ENCODE peak calls at places on chromosomes 3 and 15, in ten cellular contexts. One of them, this sample, is unnamed.

GRCh38 chr15:58065445-58066041 is at the start of gene ALDH1A2:
- DNase-seq in coronary artery: peak; percentile 73
- DNase-seq in WTC11: peak; percentile 50
- DNase-seq in Caco-2: no peak
- DNase-seq in fibroblast of lung: no peak
- DNase-seq in BJ: no peak
- DNase-seq in left ventricle myocardium inferior: peak; percentile 52
- DNase-seq in dorsolateral prefrontal cortex: no peak
- DNase-seq in MCF 10A: no peak
- DNase-seq in IMR-90: no peak
- DNase-seq in this sample: no peak

GRCh38 chr3:24088782-24089181 is 143.7 kb downstream of the NR1D2 start:
- DNase-seq in Caco-2: no peak
- DNase-seq in BJ: no peak
- DNase-seq in fibroblast of lung: peak; percentile 60
- DNase-seq in IMR-90: peak; percentile 41
- DNase-seq in dorsolateral prefrontal cortex: no peak
- DNase-seq in MCF 10A: peak; percentile 53
- DNase-seq in WTC11: no peak
- DNase-seq in coronary artery: no peak
- DNase-seq in left ventricle myocardium inferior: no peak
- DNase-seq in this sample: no peak

GRCh38 chr3:53259427-53260259 is 3.8 kb upstream of the TKT start:
- DNase-seq in left ventricle myocardium inferior: peak; percentile 25
- DNase-seq in IMR-90: no peak
- DNase-seq in BJ: no peak
- DNase-seq in dorsolateral prefrontal cortex: peak; percentile 32
- DNase-seq in fibroblast of lung: peak; percentile 42
- DNase-seq in Caco-2: no peak
- DNase-seq in MCF 10A: no peak
- DNase-seq in coronary artery: no peak
- DNase-seq in WTC11: no peak
- DNase-seq in this sample: no peak

GRCh38 chr3:57825116-57825515 is 69.0 kb downstream of the SLMAP start:
- DNase-seq in dorsolateral prefrontal cortex: no peak
- DNase-seq in coronary artery: no peak
- DNase-seq in MCF 10A: no peak
- DNase-seq in IMR-90: no peak
- DNase-seq in fibroblast of lung: no peak
- DNase-seq in left ventricle myocardium inferior: no peak
- DNase-seq in BJ: no peak
- DNase-seq in Caco-2: no peak
- DNase-seq in WTC11: no peak
- DNase-seq in this sample: no peak

GRCh38 chr3:86869536-86869935 is 121.4 kb downstream of the VGLL3 start:
- DNase-seq in dorsolateral prefrontal cortex: no peak
- DNase-seq in Caco-2: no peak
- DNase-seq in IMR-90: no peak
- DNase-seq in MCF 10A: no peak
- DNase-seq in coronary artery: no peak
- DNase-seq in WTC11: no peak
- DNase-seq in left ventricle myocardium inferior: no peak
- DNase-seq in BJ: no peak
- DNase-seq in fibroblast of lung: no peak
- DNase-seq in this sample: no peak

GRCh38 chr3:10273697-10274305 is 18.9 kb downstream of the GHRL start:
- DNase-seq in dorsolateral prefrontal cortex: no peak
- DNase-seq in BJ: no peak
- DNase-seq in IMR-90: peak; percentile 48
- DNase-seq in Caco-2: no peak
- DNase-seq in WTC11: no peak
- DNase-seq in MCF 10A: no peak
- DNase-seq in fibroblast of lung: peak; percentile 36
- DNase-seq in left ventricle myocardium inferior: no peak
- DNase-seq in coronary artery: no peak
- DNase-seq in this sample: no peak

GRCh38 chr3:172824229-172824628 is 73.7 kb downstream of the ECT2 start:
- DNase-seq in coronary artery: no peak
- DNase-seq in fibroblast of lung: no peak
- DNase-seq in WTC11: no peak
- DNase-seq in MCF 10A: no peak
- DNase-seq in BJ: no peak
- DNase-seq in dorsolateral prefrontal cortex: no peak
- DNase-seq in left ventricle myocardium inferior: no peak
- DNase-seq in IMR-90: no peak
- DNase-seq in Caco-2: no peak
- DNase-seq in this sample: no peak

GRCh38 chr3:13783556-13783955 is 96.3 kb downstream of the WNT7A start:
- DNase-seq in coronary artery: no peak
- DNase-seq in WTC11: no peak
- DNase-seq in dorsolateral prefrontal cortex: no peak
- DNase-seq in left ventricle myocardium inferior: no peak
- DNase-seq in fibroblast of lung: no peak
- DNase-seq in BJ: no peak
- DNase-seq in Caco-2: no peak
- DNase-seq in MCF 10A: no peak
- DNase-seq in IMR-90: no peak
- DNase-seq in this sample: no peak

DNA sequence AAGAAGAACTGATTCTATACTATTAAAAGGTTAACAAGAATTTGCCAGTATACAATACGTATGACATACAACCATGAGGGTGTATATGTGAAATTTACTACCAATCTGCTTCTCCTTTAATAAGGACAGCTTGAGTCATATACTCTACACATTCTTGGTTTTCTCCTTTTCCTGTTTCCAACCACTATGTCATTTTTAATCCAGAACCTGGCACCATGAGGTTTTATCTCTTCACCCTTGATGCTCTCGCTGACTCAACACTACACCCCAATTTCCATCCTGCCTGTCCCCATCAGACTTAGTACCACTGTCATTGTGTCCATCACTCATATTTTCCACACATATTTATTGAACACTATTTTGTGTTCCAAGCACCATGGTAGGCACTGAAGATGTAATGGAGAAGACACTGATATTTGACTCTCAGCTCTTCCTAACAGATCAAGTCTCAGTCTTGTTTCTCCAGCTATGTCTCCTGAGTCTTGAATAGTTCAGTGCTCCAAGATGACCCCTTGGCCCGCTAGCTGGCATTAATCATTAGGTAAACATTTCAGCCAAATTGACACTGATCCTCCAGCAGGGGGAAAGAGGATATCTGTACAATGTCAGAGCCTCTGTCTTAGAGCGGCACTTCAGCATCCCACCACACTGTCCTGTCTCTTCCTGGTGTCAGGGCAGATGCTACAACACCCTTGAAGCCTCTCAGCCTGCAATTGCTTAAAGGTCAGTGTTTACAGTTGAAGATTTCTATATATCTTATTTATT is 11.2 kb upstream of the COL8A1 start:
- DNase-seq in fibroblast of lung: no peak
- DNase-seq in dorsolateral prefrontal cortex: no peak
- DNase-seq in left ventricle myocardium inferior: no peak
- DNase-seq in Caco-2: no peak
- DNase-seq in BJ: no peak
- DNase-seq in IMR-90: peak; percentile 33
- DNase-seq in MCF 10A: peak; percentile 39
- DNase-seq in coronary artery: no peak
- DNase-seq in WTC11: no peak
- DNase-seq in this sample: no peak
- TF ChIP-seq CTCF in fibroblast of lung: peak; percentile 13
- TF ChIP-seq CTCF in dorsolateral prefrontal cortex: no peak
- TF ChIP-seq CTCF in left ventricle myocardium inferior: no peak
- TF ChIP-seq CTCF in Caco-2: no peak
- TF ChIP-seq CTCF in BJ: peak; percentile 8
- TF ChIP-seq CTCF in IMR-90: peak; percentile 8
- TF ChIP-seq CTCF in MCF 10A: no peak
- TF ChIP-seq CTCF in coronary artery: no peak
- TF ChIP-seq CTCF in WTC11: no peak
- TF ChIP-seq CTCF in this sample: no peak

GRCh38 chr3:83928903-83929302 is 1029.9 kb upstream of the CADM2 start:
- DNase-seq in IMR-90: no peak
- DNase-seq in Caco-2: no peak
- DNase-seq in dorsolateral prefrontal cortex: no peak
- DNase-seq in coronary artery: no peak
- DNase-seq in left ventricle myocardium inferior: no peak
- DNase-seq in WTC11: no peak
- DNase-seq in MCF 10A: no peak
- DNase-seq in BJ: no peak
- DNase-seq in fibroblast of lung: peak; percentile 1
- DNase-seq in this sample: no peak

GRCh38 chr3:83938491-83938890 is 1020.3 kb upstream of the CADM2 start:
- DNase-seq in fibroblast of lung: no peak
- DNase-seq in coronary artery: no peak
- DNase-seq in BJ: no peak
- DNase-seq in MCF 10A: no peak
- DNase-seq in WTC11: no peak
- DNase-seq in Caco-2: no peak
- DNase-seq in left ventricle myocardium inferior: no peak
- DNase-seq in IMR-90: no peak
- DNase-seq in dorsolateral prefrontal cortex: no peak
- DNase-seq in this sample: no peak

GRCh38 chr3:83934208-83935150 is 1024.3 kb upstream of the CADM2 start:
- DNase-seq in coronary artery: no peak
- DNase-seq in dorsolateral prefrontal cortex: no peak
- DNase-seq in IMR-90: no peak
- DNase-seq in WTC11: no peak
- DNase-seq in Caco-2: no peak
- DNase-seq in left ventricle myocardium inferior: no peak
- DNase-seq in fibroblast of lung: peak; percentile 1
- DNase-seq in BJ: no peak
- DNase-seq in MCF 10A: peak; percentile 96
- DNase-seq in this sample: no peak
- TF ChIP-seq CTCF in coronary artery: no peak
- TF ChIP-seq CTCF in dorsolateral prefrontal cortex: no peak
- TF ChIP-seq CTCF in IMR-90: no peak
- TF ChIP-seq CTCF in WTC11: no peak
- TF ChIP-seq CTCF in Caco-2: no peak
- TF ChIP-seq CTCF in left ventricle myocardium inferior: no peak
- TF ChIP-seq CTCF in fibroblast of lung: no peak
- TF ChIP-seq CTCF in BJ: no peak
- TF ChIP-seq CTCF in MCF 10A: peak; percentile 15
- TF ChIP-seq CTCF in this sample: no peak

GRCh38 chr15:55742927-55743614 is at the start of gene PRTG:
- DNase-seq in WTC11: peak; percentile 77
- DNase-seq in IMR-90: peak; percentile 69
- DNase-seq in coronary artery: peak; percentile 73
- DNase-seq in fibroblast of lung: peak; percentile 87
- DNase-seq in BJ: no peak
- DNase-seq in left ventricle myocardium inferior: peak; percentile 81
- DNase-seq in MCF 10A: peak; percentile 65
- DNase-seq in dorsolateral prefrontal cortex: no peak
- DNase-seq in Caco-2: peak; percentile 91
- DNase-seq in this sample: peak; percentile 72

GRCh38 chr15:55743615-55743978 is 645 bp upstream of the PRTG start:
- DNase-seq in Caco-2: no peak
- DNase-seq in fibroblast of lung: no peak
- DNase-seq in WTC11: no peak
- DNase-seq in MCF 10A: no peak
- DNase-seq in BJ: no peak
- DNase-seq in coronary artery: no peak
- DNase-seq in left ventricle myocardium inferior: no peak
- DNase-seq in dorsolateral prefrontal cortex: no peak
- DNase-seq in IMR-90: no peak
- DNase-seq in this sample: no peak

GRCh38 chr15:55741592-55742497 is 1.1 kb downstream of the PRTG start:
- DNase-seq in BJ: no peak
- DNase-seq in MCF 10A: peak; percentile 31
- DNase-seq in coronary artery: no peak
- DNase-seq in Caco-2: no peak
- DNase-seq in fibroblast of lung: no peak
- DNase-seq in dorsolateral prefrontal cortex: no peak
- DNase-seq in WTC11: peak; percentile 49
- DNase-seq in IMR-90: no peak
- DNase-seq in left ventricle myocardium inferior: no peak
- DNase-seq in this sample: no peak

GRCh38 chr15:55742498-55742926 is 440 bp downstream of the PRTG start:
- DNase-seq in IMR-90: peak; percentile 22
- DNase-seq in fibroblast of lung: peak; percentile 42
- DNase-seq in Caco-2: peak; percentile 42
- DNase-seq in left ventricle myocardium inferior: peak; percentile 17
- DNase-seq in BJ: no peak
- DNase-seq in MCF 10A: peak; percentile 35
- DNase-seq in dorsolateral prefrontal cortex: no peak
- DNase-seq in WTC11: no peak
- DNase-seq in coronary artery: no peak
- DNase-seq in this sample: no peak

DNA sequence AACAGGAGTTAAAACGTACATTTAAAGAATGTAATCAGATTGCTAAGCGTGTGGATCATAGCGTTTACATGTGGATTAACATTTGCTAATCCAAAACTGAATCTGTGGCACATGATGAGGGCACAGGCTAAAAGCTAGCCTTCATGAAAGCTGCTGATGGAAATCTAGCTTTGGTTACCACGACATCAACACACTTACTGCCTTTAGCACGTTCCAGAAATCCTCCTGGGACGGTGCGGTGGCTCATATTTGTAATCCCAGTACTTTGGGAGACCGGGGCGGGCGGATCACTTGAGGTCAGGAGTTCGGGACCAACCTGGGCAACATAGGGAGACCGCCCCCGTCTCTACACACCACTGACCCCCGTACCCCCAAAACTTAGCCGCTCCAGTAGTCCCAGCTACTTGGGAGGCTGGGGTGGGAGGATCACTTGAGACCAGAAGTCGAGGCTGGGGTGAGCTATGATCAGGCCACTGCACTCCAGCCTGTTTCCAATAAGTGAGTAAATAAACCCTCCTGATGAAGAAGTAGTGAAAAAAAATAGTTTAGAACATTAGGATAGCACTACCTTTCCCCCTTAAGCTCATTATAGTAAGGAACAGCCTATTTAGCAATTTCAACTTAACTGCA is 1.2 kb upstream of the PRTG start:
- DNase-seq in WTC11: no peak
- DNase-seq in dorsolateral prefrontal cortex: no peak
- DNase-seq in Caco-2: no peak
- DNase-seq in IMR-90: no peak
- DNase-seq in left ventricle myocardium inferior: no peak
- DNase-seq in fibroblast of lung: no peak
- DNase-seq in coronary artery: no peak
- DNase-seq in BJ: no peak
- DNase-seq in MCF 10A: no peak
- DNase-seq in this sample: no peak
- TF ChIP-seq CTCF in WTC11: no peak
- TF ChIP-seq CTCF in dorsolateral prefrontal cortex: no peak
- TF ChIP-seq CTCF in Caco-2: no peak
- TF ChIP-seq CTCF in IMR-90: no peak
- TF ChIP-seq CTCF in left ventricle myocardium inferior: no peak
- TF ChIP-seq CTCF in fibroblast of lung: no peak
- TF ChIP-seq CTCF in coronary artery: no peak
- TF ChIP-seq CTCF in BJ: no peak
- TF ChIP-seq CTCF in MCF 10A: no peak
- TF ChIP-seq CTCF in this sample: no peak

GRCh38 chr15:80979538-80980200 is 9.9 kb downstream of the MESD start:
- DNase-seq in fibroblast of lung: no peak
- DNase-seq in MCF 10A: no peak
- DNase-seq in WTC11: no peak
- DNase-seq in IMR-90: no peak
- DNase-seq in coronary artery: no peak
- DNase-seq in Caco-2: no peak
- DNase-seq in BJ: no peak
- DNase-seq in left ventricle myocardium inferior: no peak
- DNase-seq in dorsolateral prefrontal cortex: no peak
- DNase-seq in this sample: no peak

GRCh38 chr15:80977627-80978036 is 12.0 kb downstream of the MESD start:
- DNase-seq in IMR-90: no peak
- DNase-seq in left ventricle myocardium inferior: peak; percentile 46
- DNase-seq in Caco-2: no peak
- DNase-seq in MCF 10A: peak; percentile 30
- DNase-seq in WTC11: peak; percentile 78
- DNase-seq in coronary artery: no peak
- DNase-seq in dorsolateral prefrontal cortex: peak; percentile 63
- DNase-seq in fibroblast of lung: peak; percentile 61
- DNase-seq in BJ: no peak
- DNase-seq in this sample: no peak

GRCh38 chr15:80982205-80982604 is 7.4 kb downstream of the MESD start:
- DNase-seq in dorsolateral prefrontal cortex: no peak
- DNase-seq in Caco-2: no peak
- DNase-seq in BJ: no peak
- DNase-seq in fibroblast of lung: no peak
- DNase-seq in MCF 10A: no peak
- DNase-seq in left ventricle myocardium inferior: no peak
- DNase-seq in IMR-90: no peak
- DNase-seq in WTC11: no peak
- DNase-seq in coronary artery: no peak
- DNase-seq in this sample: no peak

GRCh38 chr15:80976851-80977250 is 12.8 kb downstream of the MESD start:
- DNase-seq in BJ: no peak
- DNase-seq in MCF 10A: no peak
- DNase-seq in left ventricle myocardium inferior: no peak
- DNase-seq in WTC11: no peak
- DNase-seq in fibroblast of lung: no peak
- DNase-seq in Caco-2: no peak
- DNase-seq in IMR-90: no peak
- DNase-seq in dorsolateral prefrontal cortex: no peak
- DNase-seq in coronary artery: no peak
- DNase-seq in this sample: no peak

DNA sequence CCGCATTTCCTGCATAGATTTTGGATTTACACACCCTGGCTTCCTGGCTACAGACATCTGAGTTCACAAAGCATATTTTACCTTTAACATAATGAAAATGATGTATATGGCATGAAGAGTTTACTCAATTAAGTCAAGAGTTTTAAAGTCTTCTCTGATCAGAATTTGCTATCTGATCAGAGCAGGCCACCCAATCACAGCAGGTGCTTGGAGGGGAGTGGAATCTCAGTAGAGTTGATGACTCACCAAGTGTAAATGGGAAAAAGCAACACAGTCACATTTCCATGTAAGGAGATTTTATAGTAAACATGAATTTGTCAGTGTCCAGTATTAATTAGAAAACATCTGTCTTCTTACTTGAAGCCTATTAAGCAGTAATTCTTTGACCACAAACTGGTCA is 10.9 kb downstream of the MESD start:
- DNase-seq in coronary artery: no peak
- DNase-seq in WTC11: no peak
- DNase-seq in fibroblast of lung: peak; percentile 43
- DNase-seq in BJ: no peak
- DNase-seq in IMR-90: peak; percentile 61
- DNase-seq in left ventricle myocardium inferior: no peak
- DNase-seq in Caco-2: no peak
- DNase-seq in dorsolateral prefrontal cortex: no peak
- DNase-seq in MCF 10A: no peak
- DNase-seq in this sample: no peak
- TF ChIP-seq CTCF in coronary artery: no peak
- TF ChIP-seq CTCF in WTC11: no peak
- TF ChIP-seq CTCF in fibroblast of lung: no peak
- TF ChIP-seq CTCF in BJ: no peak
- TF ChIP-seq CTCF in IMR-90: no peak
- TF ChIP-seq CTCF in left ventricle myocardium inferior: no peak
- TF ChIP-seq CTCF in Caco-2: no peak
- TF ChIP-seq CTCF in dorsolateral prefrontal cortex: no peak
- TF ChIP-seq CTCF in MCF 10A: no peak
- TF ChIP-seq CTCF in this sample: no peak

This sample was measured in AG09319.